ENCODE peak calls at places on chromosomes 5 and 9, in four cellular contexts. O, L, V and H are unnamed samples.

GRCh38 chr5:91137647-91138046 is 245.5 kb downstream of the ARRDC3 start:
- DNase-seq in O (no peak), L (no peak), V (no peak), H (no peak)

GRCh38 chr9:136014928-136015633 is 53.9 kb upstream of the UBAC1 start:
- DNase-seq in O (no peak), L (no peak), V (no peak), H (no peak)

GRCh38 chr9:93533863-93534262 is 42.5 kb upstream of the PHF2 start:
- DNase-seq in O (no peak), L (no peak), V (no peak), H (no peak)

GRCh38 chr5:61455179-61456006 is 123.3 kb downstream of the ZSWIM6 start:
- DNase-seq in O (peak; percentile 8), L (no peak), V (no peak), H (no peak)

GRCh38 chr9:123090198-123090896 is 56.9 kb downstream of the GPR21 start:
- DNase-seq in O (no peak), L (no peak), V (no peak), H (no peak)

GRCh38 chr9:114757395-114757794 is 48.4 kb downstream of the TNFSF15 start:
- DNase-seq in O (no peak), L (no peak), V (no peak), H (no peak)

GRCh38 chr9:92713528-92713927 is 43.6 kb upstream of the IPPK start:
- DNase-seq in O (no peak), L (no peak), V (no peak), H (no peak)

GRCh38 chr9:127786773-127787123 is 914 bp downstream of the CDK9 start:
- DNase-seq in O (no peak), L (no peak), V (no peak), H (no peak)

GRCh38 chr5:1919750-1920149 is 37.0 kb upstream of the IRX4 start:
- DNase-seq in O (no peak), L (no peak), V (no peak), H (no peak)

GRCh38 chr5:177425196-177425800 is 1.2 kb upstream of the GRK6 start:
- DNase-seq in O (no peak), L (no peak), V (no peak), H (no peak)

GRCh38 chr5:138226917-138227316 is 13.8 kb upstream of the CDC23 start:
- DNase-seq in O (no peak), L (no peak), V (no peak), H (no peak)

GRCh38 chr9:126953089-126953809 is 38.7 kb downstream of the RALGPS1 start:
- DNase-seq in O (no peak), L (no peak), V (no peak), H (no peak)

GRCh38 chr9:124342946-124343485 is 72.2 kb downstream of the PSMB7 start:
- DNase-seq in O (no peak), L (no peak), V (no peak), H (no peak)

GRCh38 chr5:128236334-128236733 is 152.8 kb downstream of the SLC12A2 start:
- DNase-seq in O (no peak), L (no peak), V (no peak), H (no peak)

GRCh38 chr5:124747770-124748686 is 1.6 kb upstream of the ZNF608 start:
- DNase-seq in O (no peak), L (no peak), V (peak; percentile 67), H (no peak)

GRCh38 chr5:66621146-66621545 is 25.0 kb downstream of the MAST4 start:
- DNase-seq in O (no peak), L (no peak), V (no peak), H (no peak)

GRCh38 chr5:67844937-67845336 is 370.6 kb upstream of the PIK3R1 start:
- DNase-seq in O (no peak), L (peak; percentile 2), V (no peak), H (no peak)

GRCh38 chr9:32703635-32704034 is 68.2 kb upstream of the TAF1L start:
- DNase-seq in O (no peak), L (no peak), V (no peak), H (peak; percentile 5)

GRCh38 chr5:128965638-128966302 is 482 bp downstream of the SLC27A6 start:
- DNase-seq in O (peak; percentile 4), L (no peak), V (no peak), H (no peak)

GRCh38 chr9:72274916-72275315 is 90.1 kb downstream of the ZFAND5 start:
- DNase-seq in O (no peak), L (no peak), V (no peak), H (no peak)

GRCh38 chr5:142357469-142358090 is 32.8 kb upstream of the SPRY4 start:
- DNase-seq in O (no peak), L (no peak), V (no peak), H (no peak)

GRCh38 chr5:22625451-22625850 is 227.7 kb downstream of the CDH12 start:
- DNase-seq in O (no peak), L (no peak), V (no peak), H (no peak)

GRCh38 chr9:137045294-137046093 is 483 bp downstream of the NPDC1 start:
- DNase-seq in O (no peak), L (no peak), V (no peak), H (no peak)

GRCh38 chr9:127721391-127721821 is 5.5 kb downstream of the TTC16 start:
- DNase-seq in O (no peak), L (no peak), V (no peak), H (no peak)

GRCh38 chr5:72290356-72291133 is 29.5 kb downstream of the MRPS27 start:
- DNase-seq in O (no peak), L (no peak), V (no peak), H (no peak)

GRCh38 chr9:103757062-103757461 is 337.0 kb upstream of the SMC2 start:
- DNase-seq in O (no peak), L (no peak), V (no peak), H (no peak)

GRCh38 chr9:133788819-133789733 is 50.9 kb upstream of the SARDH start:
- DNase-seq in O (no peak), L (no peak), V (no peak), H (peak; percentile 80)

GRCh38 chr5:154627711-154628678 is 127.2 kb upstream of the LARP1 start:
- DNase-seq in O (no peak), L (no peak), V (no peak), H (no peak)

GRCh38 chr9:132671620-132672412 is 1.6 kb downstream of the GTF3C4 start:
- DNase-seq in O (no peak), L (no peak), V (no peak), H (no peak)

GRCh38 chr9:132672413-132672690 is 2.1 kb downstream of the GTF3C4 start:
- DNase-seq in O (no peak), L (no peak), V (no peak), H (no peak)

GRCh38 chr9:132674485-132674884 is 4.2 kb downstream of the GTF3C4 start:
- DNase-seq in O (no peak), L (no peak), V (no peak), H (no peak)

GRCh38 chr9:132670816-132671371 is 630 bp downstream of the GTF3C4 start:
- DNase-seq in O (peak; percentile 41), L (no peak), V (no peak), H (no peak)

DNA sequence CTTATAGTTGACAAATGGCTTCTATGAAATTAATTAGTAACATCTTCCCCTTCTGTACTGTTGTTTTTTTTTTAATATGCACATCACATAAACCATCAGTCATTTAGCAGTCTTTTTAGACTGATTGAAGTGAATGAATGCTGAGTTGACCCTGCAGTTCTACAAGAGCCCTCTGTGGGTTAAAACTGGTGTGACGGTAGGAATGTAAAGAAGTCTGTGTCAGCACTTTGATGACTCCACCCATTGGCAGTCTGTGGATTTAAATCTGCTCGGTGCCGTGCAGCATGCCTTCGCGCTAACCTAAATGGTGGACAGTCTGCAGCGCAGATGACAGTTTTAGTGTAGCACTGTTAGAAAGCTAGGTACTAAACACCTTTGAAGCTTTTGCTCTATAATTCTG is 3.1 kb downstream of the GTF3C4 start:
- DNase-seq in O (peak; percentile 15), L (no peak), V (no peak), H (peak; percentile 64)
- TF ChIP-seq BRCA1 in O (no peak), L (no peak), V (no peak), H (no peak)

DNA sequence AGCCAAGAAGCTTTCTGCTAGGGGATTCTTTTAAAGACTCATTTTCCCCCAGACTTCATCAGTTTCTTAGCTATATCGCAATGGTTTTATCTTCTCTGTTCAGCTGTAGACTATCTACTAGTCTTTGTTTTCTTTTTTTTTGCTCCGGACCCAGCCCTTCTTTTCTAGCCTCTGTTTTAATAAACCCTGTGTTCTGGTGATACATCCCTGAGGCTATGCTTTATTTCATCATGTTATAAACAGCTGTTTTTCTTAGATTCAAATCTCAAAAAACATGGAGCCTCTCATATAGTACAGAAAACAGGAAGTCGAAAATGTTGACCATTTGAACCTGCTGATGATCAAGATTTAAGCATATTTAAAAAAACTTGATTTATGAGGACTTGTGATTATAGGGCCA is 37.8 kb downstream of the SCGB3A1 start:
- DNase-seq in O (peak; percentile 49), L (no peak), V (no peak), H (no peak)
- TF ChIP-seq BRCA1 in O (no peak), L (no peak), V (no peak), H (no peak)

DNA sequence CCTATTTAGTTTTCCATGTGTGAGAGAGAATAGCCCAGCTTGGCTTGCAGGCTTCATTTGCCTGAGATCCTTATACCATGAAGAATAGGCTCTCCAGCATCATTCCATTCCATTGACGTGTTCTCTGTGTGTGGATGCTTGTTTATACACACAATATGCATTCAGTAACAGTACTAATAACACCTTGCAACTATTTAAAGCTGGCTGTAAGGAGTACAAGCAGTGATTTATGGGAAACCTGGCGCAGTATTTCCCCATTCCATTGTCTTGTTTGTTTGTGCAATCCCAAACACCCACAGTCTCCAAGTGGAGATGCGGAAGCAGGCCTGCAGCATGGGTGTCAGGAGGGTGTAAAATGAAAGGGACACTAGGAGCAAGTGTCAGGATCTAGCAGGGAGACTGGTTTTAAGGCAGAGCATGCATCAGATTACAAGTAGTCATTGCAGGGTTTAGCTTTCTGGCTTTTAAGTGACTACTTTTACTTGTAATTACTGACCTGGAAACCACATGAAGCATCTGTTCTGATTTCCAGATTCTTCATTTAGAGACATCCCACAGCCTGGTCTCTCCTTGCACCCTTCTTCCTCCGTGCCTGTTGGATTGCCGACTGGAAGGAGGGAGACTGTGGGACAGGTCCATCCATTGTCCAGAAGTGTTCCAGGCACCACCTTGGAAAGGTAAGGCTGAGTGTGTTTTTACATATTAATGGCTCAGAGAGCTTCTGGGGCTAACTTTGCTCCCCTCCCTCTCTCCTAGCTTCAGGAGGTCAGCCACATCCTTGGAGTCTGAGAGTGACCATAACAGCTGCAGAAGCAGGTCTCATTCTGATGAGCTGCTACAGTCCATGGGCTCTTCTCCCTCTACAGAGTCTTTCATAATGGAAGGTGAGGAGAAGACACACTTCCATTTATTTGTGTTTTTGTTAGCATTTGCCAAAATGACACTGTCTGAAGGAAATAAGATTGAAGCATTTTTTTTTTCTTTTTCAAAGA is 241.6 kb downstream of the ARHGEF28 start:
- DNase-seq in O (no peak), L (no peak), V (no peak), H (no peak)
- TF ChIP-seq BRCA1 in O (no peak), L (no peak), V (no peak), H (no peak)

DNA sequence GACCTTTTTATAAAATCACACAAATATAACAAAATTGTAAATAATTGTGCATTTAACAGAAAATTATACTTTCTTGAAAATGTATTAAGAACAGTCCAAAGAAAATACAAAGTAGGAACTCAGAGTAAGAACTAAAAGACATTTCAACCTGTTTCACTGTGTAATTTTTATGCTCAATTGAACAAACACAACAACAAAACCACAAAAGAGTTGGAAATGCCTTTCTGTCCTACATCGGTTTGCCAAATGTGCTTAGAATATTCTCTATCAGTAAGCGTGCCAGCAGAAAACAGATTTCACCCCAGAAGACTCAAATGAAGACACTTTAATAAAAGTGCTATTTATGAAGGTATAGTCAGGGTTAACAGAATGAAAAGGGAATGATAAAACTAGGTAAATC is 592.1 kb downstream of the PRELID2 start:
- DNase-seq in O (no peak), L (no peak), V (no peak), H (no peak)
- TF ChIP-seq BRCA1 in O (no peak), L (no peak), V (no peak), H (no peak)

GRCh38 chr9:27276182-27277030 is 20.5 kb downstream of the EQTN start:
- DNase-seq in O (peak; percentile 19), L (no peak), V (no peak), H (peak; percentile 45)
- TF ChIP-seq BRCA1 in O (no peak), L (no peak), V (no peak), H (no peak)